ENCODE peak calls at places on chromosome 22, in four cellular contexts. Y is neural progenitor cell; R is naive thymus-derived CD4-positive, alpha-beta T cell; Q is HCT116. K is an unnamed sample. For H3K4me1, the result is how much of the 10 kb centered on the place peaks cover.

GRCh38 chr22:28923826-28924732 is 40.7 kb downstream of the ZNRF3 start:
- DNase-seq in Y (no peak), R (no peak), Q (peak), K (no peak)

GRCh38 chr22:37559901-37560681 is at the start of gene CDC42EP1:
- DNase-seq in Y (peak), R (no peak), Q (no peak), K (peak)

GRCh38 chr22:45317551-45318167 is 7.9 kb downstream of the FAM118A start:
- DNase-seq in Y (peak), R (no peak), Q (no peak), K (peak)

GRCh38 chr22:45587638-45588481 is 83.8 kb upstream of the ATXN10 start:
- DNase-seq in Y (no peak), R (no peak), Q (no peak), K (no peak)

GRCh38 chr22:45210577-45211431 is 29.9 kb downstream of the KIAA0930 start:
- DNase-seq in Y (no peak), R (no peak), Q (no peak), K (no peak)

GRCh38 chr22:31449521-31449920 is 40.1 kb downstream of the EIF4ENIF1 start:
- DNase-seq in Y (no peak), R (no peak), Q (no peak), K (no peak)

GRCh38 chr22:35301370-35301874 is 1.7 kb downstream of the TOM1 start:
- DNase-seq in Y (no peak), R (no peak), Q (no peak), K (no peak)

GRCh38 chr22:50320116-50320515 is 6.7 kb downstream of the DENND6B start:
- DNase-seq in Y (no peak), R (no peak), Q (no peak), K (no peak)

DNA sequence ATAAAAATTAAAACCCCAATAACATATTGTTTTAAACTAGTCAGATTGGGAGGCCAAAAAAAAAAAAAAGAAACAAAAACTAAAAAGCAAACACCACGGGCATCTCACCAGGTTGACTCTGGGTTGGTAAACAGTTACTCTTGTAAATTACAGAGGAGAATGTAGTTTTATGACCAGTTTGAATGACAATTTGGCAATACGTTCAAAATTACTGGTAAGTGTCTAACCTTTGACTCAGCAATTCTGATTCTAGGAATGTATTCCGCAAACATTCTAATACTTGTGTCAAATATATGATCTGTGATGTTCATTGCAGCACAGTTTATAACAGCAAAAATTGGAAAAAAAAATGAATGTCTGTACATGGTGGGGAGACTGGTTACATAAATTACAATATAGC is 1376.0 kb downstream of the TBC1D22A start:
- DNase-seq in Y (no peak), R (no peak), Q (no peak), K (no peak)
- H3K4me1 ChIP-seq in Y (under half), R (under half), Q (under half), K (under half)

GRCh38 chr22:44032126-44032730 is 8.1 kb downstream of the PARVB start:
- DNase-seq in Y (no peak), R (no peak), Q (no peak), K (no peak)
- H3K27ac ChIP-seq in Y (no peak), R (no peak), Q (no peak), K (no peak)

DNA sequence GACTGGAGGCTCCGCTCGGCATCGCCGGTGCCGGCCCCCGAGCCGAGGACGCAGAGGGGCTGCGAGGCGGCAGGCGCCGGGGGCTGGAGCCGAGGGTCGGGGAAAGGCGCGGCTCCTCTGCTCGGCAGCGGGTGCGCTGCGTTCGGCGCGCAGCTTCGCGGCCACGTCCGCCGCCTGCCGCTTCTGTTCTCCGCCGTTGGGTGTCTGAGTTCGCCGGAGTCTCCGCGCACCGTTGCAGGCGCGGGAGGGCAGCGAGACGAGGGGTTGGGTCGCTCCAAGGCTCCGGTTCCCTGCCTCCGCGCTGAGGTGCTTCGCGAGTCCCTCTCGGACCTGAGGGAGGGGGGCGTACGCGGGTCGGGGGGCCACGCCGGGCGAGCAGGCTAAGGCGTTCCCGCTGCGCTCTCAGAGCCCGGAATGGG is 350 bp downstream of the MN1 start:
- DNase-seq in Y (peak), R (peak), Q (no peak), K (peak)
- H3K4me1 ChIP-seq in Y (half or more), R (under half), Q (under half), K (under half)

GRCh38 chr22:42869888-42870480 is 12.9 kb upstream of the ARFGAP3 start:
- DNase-seq in Y (no peak), R (no peak), Q (no peak), K (no peak)

GRCh38 chr22:42869463-42869862 is 12.4 kb upstream of the ARFGAP3 start:
- DNase-seq in Y (no peak), R (no peak), Q (no peak), K (no peak)

GRCh38 chr22:42866100-42866499 is 9.0 kb upstream of the ARFGAP3 start:
- DNase-seq in Y (no peak), R (no peak), Q (no peak), K (no peak)

GRCh38 chr22:42871146-42872050 is 14.3 kb upstream of the ARFGAP3 start:
- DNase-seq in Y (no peak), R (no peak), Q (no peak), K (peak)

DNA sequence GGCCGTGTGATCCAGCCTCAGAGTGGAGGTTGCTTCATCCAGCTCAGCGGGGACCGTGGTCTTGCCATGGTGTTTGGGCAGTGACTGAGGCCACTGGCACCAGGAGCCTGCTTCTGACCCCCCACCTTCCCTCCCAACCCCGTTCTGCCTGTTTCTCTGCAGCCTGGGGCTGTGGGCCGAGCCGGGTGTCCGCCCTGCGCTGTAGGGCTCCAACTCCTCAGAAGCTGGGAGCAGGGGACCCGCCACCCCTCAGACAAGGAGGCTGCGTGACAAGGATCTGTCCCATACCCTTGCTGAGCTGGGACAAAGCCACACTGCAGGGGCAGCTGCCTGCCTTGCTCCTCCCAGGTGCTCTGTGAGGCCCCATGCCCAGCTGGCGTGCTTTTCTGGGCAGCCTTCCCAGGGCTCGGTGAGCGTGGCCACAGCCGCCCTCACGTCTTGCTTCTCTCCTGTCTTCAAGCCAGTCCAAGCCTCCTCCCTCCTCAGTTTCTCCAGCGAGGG is 11.7 kb upstream of the ARFGAP3 start:
- DNase-seq in Y (no peak), R (no peak), Q (no peak), K (no peak)
- H3K27ac ChIP-seq in Y (no peak), R (no peak), Q (peak), K (no peak)

DNA sequence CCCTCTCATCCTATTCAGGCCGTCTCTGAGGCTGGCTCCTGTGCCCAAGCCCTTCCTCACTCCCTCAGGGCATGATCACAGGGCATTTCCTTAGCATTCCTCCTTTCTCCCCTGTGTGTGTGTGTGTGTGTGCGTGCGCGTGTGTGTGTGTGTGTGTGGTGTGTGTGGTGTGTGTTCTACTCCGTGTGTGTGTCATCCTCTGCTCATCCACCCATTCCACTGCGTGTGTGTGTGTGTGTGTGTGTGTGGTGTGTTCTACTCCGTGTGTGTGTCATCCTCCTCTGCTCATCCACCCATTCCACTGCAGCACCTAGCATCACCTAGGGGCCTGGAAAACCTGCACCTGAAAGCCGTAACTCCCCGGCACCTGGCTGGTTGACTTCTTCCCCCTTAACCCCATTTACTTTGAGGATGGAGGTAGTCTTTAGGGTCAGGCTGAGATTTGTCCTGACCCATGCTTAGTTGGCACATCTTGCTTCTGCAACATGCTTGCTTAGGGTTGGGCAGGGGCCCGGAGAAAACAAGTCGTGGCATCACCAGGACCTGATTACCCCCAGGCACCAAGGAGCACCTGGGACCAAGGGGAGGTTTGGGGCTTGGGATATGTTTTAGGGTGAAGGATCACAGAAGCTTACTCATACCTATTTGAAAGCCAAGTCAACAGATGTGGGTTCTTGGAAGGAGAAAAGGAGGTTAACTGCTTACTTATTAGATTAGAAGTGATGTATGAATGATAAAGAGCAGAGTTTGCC is 18.8 kb downstream of the TIMP3 start:
- DNase-seq in Y (no peak), R (no peak), Q (no peak), K (no peak)
- H3K4me1 ChIP-seq in Y (under half), R (under half), Q (under half), K (under half)

GRCh38 chr22:33563568-33563967 is 356.7 kb downstream of the LARGE1 start:
- DNase-seq in Y (no peak), R (no peak), Q (no peak), K (no peak)
- H3K27ac ChIP-seq in Y (no peak), R (no peak), Q (no peak), K (no peak)

GRCh38 chr22:20927940-20928572 is 10.8 kb downstream of the CRKL start:
- DNase-seq in Y (no peak), R (no peak), Q (no peak), K (no peak)
- H3K4me1 ChIP-seq in Y (under half), R (under half), Q (under half), K (under half)